ENCODE peak calls at places on chromosomes 6 and 20, in eight cellular contexts. R is H4; E is hippocampal formation; P is uterus; L is cardiac muscle cell; D is spleen; V is bronchial epithelial cell; W is central memory CD8-positive, alpha-beta T cell. B is an unnamed sample.

GRCh38 chr6:40788661-40789111 is 201.5 kb upstream of the LRFN2 start:
- DNase-seq in E (no peak), R (no peak), P (no peak), W (peak; percentile 51), V (no peak), L (peak; percentile 23), D (no peak), B (no peak)

GRCh38 chr6:14464049-14464448 is 346.5 kb downstream of the CD83 start:
- DNase-seq in E (no peak), W (no peak), D (no peak), P (no peak), V (no peak), L (peak; percentile 48), R (peak; percentile 26), B (no peak)

GRCh38 chr6:51753635-51754034 is 333.8 kb downstream of the PKHD1 start:
- DNase-seq in D (no peak), R (peak; percentile 11), V (peak; percentile 13), P (no peak), E (no peak), W (no peak), L (no peak), B (no peak)

GRCh38 chr20:137668-138131 is 4.7 kb upstream of the DEFB126 start:
- DNase-seq in E (no peak), W (no peak), V (no peak), P (no peak), L (no peak), R (peak; percentile 53), D (no peak), B (no peak)

GRCh38 chr6:79647756-79648155 is 16.6 kb downstream of the SH3BGRL2 start:
- DNase-seq in P (no peak), R (no peak), L (no peak), V (no peak), W (no peak), E (no peak), D (no peak), B (no peak)

GRCh38 chr6:81787313-81788068 is 35.0 kb upstream of the TENT5A start:
- DNase-seq in P (no peak), R (no peak), D (no peak), E (no peak), W (no peak), V (peak; percentile 40), L (peak; percentile 64), B (no peak)

GRCh38 chr20:58179432-58180099 is 48.9 kb downstream of the ANKRD60 start:
- DNase-seq in L (peak; percentile 42), D (peak; percentile 91), E (peak; percentile 35), R (peak; percentile 17), W (peak; percentile 41), V (no peak), P (peak; percentile 71), B (peak; percentile 82)

GRCh38 chr6:127879685-127880084 is 21.2 kb downstream of the THEMIS start:
- DNase-seq in R (no peak), L (peak; percentile 42), P (no peak), E (no peak), V (no peak), D (peak; percentile 62), W (no peak), B (no peak)